ENCODE peak calls at places on chromosomes 5 and 9, in five cellular contexts. M, E, G, P and K are unnamed samples.

GRCh38 chr9:106583751-106584150 is 279.2 kb upstream of the ZNF462 start:
- DNase-seq in M (no peak), E (no peak), P (no peak), G (peak), K (no peak)

GRCh38 chr5:132313961-132314432 is 19.8 kb downstream of the SLC22A4 start:
- DNase-seq in E (no peak), G (no peak), P (no peak), M (no peak), K (no peak)

GRCh38 chr5:122720347-122720746 is 54.5 kb upstream of the SNX2 start:
- DNase-seq in E (no peak), P (no peak), M (no peak), G (no peak), K (no peak)

GRCh38 chr5:65539827-65540226 is 23.1 kb downstream of the CENPK start:
- DNase-seq in E (peak), P (no peak), G (no peak), M (no peak), K (no peak)

GRCh38 chr5:79510638-79511037 is 3.3 kb downstream of the HOMER1 start:
- DNase-seq in M (no peak), E (no peak), P (no peak), G (no peak), K (no peak)

GRCh38 chr5:160959804-160960203 is 107.8 kb upstream of the ATP10B start:
- DNase-seq in P (no peak), E (no peak), M (no peak), G (no peak), K (no peak)

GRCh38 chr9:133709716-133710571 is 28.2 kb downstream of the SARDH start:
- DNase-seq in P (no peak), M (no peak), E (no peak), G (no peak), K (no peak)

GRCh38 chr9:124325816-124326215 is 68.1 kb downstream of the NEK6 start:
- DNase-seq in P (no peak), E (no peak), M (no peak), G (no peak), K (no peak)

GRCh38 chr9:96256800-96257199 is 45.2 kb downstream of the HSD17B3 start:
- DNase-seq in M (no peak), P (no peak), E (peak), G (peak), K (peak)

GRCh38 chr9:92190536-92190790 is 75.2 kb upstream of the SPTLC1 start:
- DNase-seq in E (no peak), M (no peak), P (no peak), G (no peak), K (no peak)

GRCh38 chr9:100408541-100409175 is 18.3 kb upstream of the MSANTD3 start:
- DNase-seq in P (no peak), G (no peak), E (no peak), M (no peak), K (no peak)

GRCh38 chr5:108753877-108754276 is 6.2 kb downstream of the FER start:
- DNase-seq in M (no peak), G (peak), P (no peak), E (no peak), K (peak)

GRCh38 chr9:123867971-123868370 is 62.0 kb downstream of the DENND1A start:
- DNase-seq in G (no peak), E (no peak), M (peak), P (peak), K (no peak)

GRCh38 chr5:38994329-38994927 is 79.8 kb downstream of the RICTOR start:
- DNase-seq in E (peak), G (no peak), P (peak), M (peak), K (peak)

GRCh38 chr5:73654171-73654811 is 28.3 kb downstream of the ARHGEF28 start:
- DNase-seq in M (peak), E (peak), G (peak), P (no peak), K (peak)

GRCh38 chr9:131804826-131805225 is 65.0 kb upstream of the RAPGEF1 start:
- DNase-seq in E (no peak), M (no peak), G (no peak), P (no peak), K (no peak)

GRCh38 chr9:126479515-126479914 is 134.2 kb upstream of the LMX1B start:
- DNase-seq in P (no peak), M (no peak), G (no peak), E (no peak), K (no peak)

GRCh38 chr5:36357391-36357790 is 55.7 kb upstream of the RANBP3L start:
- DNase-seq in M (peak), G (no peak), E (no peak), P (peak), K (peak)

GRCh38 chr5:173321886-173322285 is 6.3 kb downstream of the STC2 start:
- DNase-seq in G (no peak), M (peak), P (peak), E (no peak), K (peak)

GRCh38 chr9:36470891-36471290 is 70.8 kb upstream of the RNF38 start:
- DNase-seq in M (peak), E (peak), G (no peak), P (peak), K (peak)

GRCh38 chr5:33048315-33048714 is 337.2 kb downstream of the NPR3 start:
- DNase-seq in P (no peak), M (no peak), G (no peak), E (no peak), K (no peak)
- H3K4me3 ChIP-seq in P (no peak), M (no peak), G (no peak), E (no peak), K (no peak)

GRCh38 chr5:16679863-16680262 is 63.1 kb upstream of the RETREG1 start:
- DNase-seq in P (no peak), E (peak), G (no peak), M (no peak), K (no peak)
- TF ChIP-seq CTCF in P (no peak), E (no peak), G (no peak), M (no peak), K (peak)

GRCh38 chr5:159132429-159133040 is 32.8 kb upstream of the EBF1 start:
- DNase-seq in M (peak), P (no peak), E (no peak), G (no peak), K (peak)
- H3K4me3 ChIP-seq in M (no peak), P (no peak), E (no peak), G (no peak), K (no peak)

DNA sequence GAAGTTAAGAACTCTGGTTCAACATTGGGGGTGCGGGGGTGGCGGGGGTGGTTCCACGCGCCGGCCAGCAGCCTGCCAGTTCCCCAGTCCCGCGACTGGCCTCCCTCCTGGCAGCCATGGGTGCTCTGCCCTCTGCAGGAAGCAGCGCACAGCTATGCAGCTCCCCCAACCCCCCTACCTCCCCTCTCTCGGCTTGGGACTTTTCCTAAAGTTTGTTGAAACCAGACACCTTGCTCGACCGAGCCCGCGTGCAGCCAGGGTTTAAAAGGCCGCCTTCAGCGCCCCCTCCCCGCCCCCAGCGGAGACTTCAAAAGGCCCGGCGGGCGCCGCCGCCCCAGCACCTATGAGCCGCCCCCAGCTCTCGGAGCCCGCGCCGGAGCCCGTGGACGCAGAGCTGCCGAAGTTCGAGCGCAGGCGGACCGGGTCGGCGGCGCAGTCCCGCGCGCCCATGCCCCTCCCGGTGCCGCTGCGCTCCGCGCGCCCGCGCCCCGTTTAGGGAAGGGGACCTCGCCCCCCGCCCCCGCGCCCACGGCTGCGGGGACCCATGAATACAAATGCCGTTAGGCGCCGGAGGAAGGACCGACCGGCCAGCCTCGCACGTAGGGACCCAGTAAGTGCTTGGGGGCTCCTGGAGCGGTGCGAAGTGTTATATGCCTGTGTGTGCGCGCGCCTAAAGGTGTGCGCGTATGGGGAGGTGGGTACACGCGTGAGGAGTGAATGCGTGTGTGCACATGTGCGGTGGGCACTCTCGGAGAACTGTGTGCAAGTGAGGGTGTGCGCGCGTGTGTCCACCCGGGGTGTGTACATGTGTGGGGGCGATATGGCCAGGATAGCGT is 1.4 kb upstream of the COL27A1 start:
- DNase-seq in E (no peak), G (no peak), M (peak), P (peak), K (no peak)
- TF ChIP-seq CTCF in E (no peak), G (peak), M (peak), P (peak), K (peak)

DNA sequence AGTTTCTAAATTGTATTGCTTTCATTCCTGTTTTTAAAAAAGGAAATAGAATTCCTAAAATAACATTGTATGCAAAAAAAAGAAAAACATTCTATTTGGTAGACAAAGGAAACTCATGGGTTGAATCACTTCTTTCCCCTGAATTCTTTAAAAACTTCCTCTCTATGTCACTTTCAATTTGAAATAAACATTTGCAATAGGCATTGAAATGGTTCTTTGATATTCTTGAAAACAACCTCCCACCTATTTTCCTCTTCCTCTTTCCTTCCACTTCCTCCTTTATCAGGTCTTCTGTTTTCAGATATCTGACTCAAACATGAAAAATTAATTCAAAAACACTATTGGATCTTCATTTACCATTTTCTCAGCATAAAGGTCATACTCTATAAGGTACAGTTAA is 442.0 kb upstream of the MEF2C start:
- DNase-seq in M (no peak), P (no peak), E (no peak), G (no peak), K (no peak)
- H3K4me3 ChIP-seq in M (no peak), P (no peak), E (no peak), G (no peak), K (no peak)